ENCODE peak calls at places on chromosomes 2 and 18, in seven cellular contexts. C, F, S, D, V, I and J are unnamed samples.

GRCh38 chr2:7375901-7376300 is 458.7 kb downstream of the RNF144A start:
- DNase-seq in S (no peak), I (no peak), V (no peak), D (no peak), C (no peak), F (no peak), J (no peak)

GRCh38 chr18:49988733-49989132 is 175.4 kb upstream of the ACAA2 start:
- DNase-seq in I (no peak), S (no peak), V (no peak), C (no peak), F (no peak), D (no peak), J (no peak)

GRCh38 chr2:10007921-10008808 is 35.2 kb upstream of the KLF11 start:
- DNase-seq in V (peak; percentile 34), F (no peak), D (no peak), I (no peak), S (no peak), C (no peak), J (no peak)

GRCh38 chr2:56770490-56770889 is 586.7 kb downstream of the CCDC85A start:
- DNase-seq in C (no peak), S (no peak), V (no peak), D (no peak), I (no peak), F (no peak), J (no peak)

GRCh38 chr2:212032032-212032431 is 506.6 kb downstream of the ERBB4 start:
- DNase-seq in D (no peak), F (no peak), S (no peak), C (no peak), V (no peak), I (peak; percentile 3), J (no peak)

GRCh38 chr2:71157124-71157802 is 26.8 kb downstream of the MPHOSPH10 start:
- DNase-seq in D (peak; percentile 96), V (peak; percentile 41), I (peak; percentile 83), C (peak; percentile 63), F (no peak), S (peak; percentile 19), J (peak; percentile 19)

GRCh38 chr2:212919238-212919637 is 232.2 kb downstream of the IKZF2 start:
- DNase-seq in D (no peak), C (no peak), S (no peak), F (no peak), V (no peak), I (no peak), J (peak; percentile 66)

GRCh38 chr18:3230401-3231334 is 10.9 kb upstream of the MYOM1 start:
- DNase-seq in C (peak; percentile 75), V (no peak), I (no peak), F (no peak), S (no peak), D (no peak), J (no peak)

GRCh38 chr2:160906878-160907277 is 253.3 kb upstream of the TANK start:
- DNase-seq in S (no peak), V (no peak), D (no peak), C (no peak), F (no peak), I (no peak), J (no peak)

GRCh38 chr2:113075030-113075429 is 7.3 kb downstream of the IL1F10 start:
- DNase-seq in I (no peak), C (no peak), V (no peak), S (no peak), F (no peak), D (no peak), J (no peak)

GRCh38 chr2:98564541-98565164 is 43.7 kb downstream of the COA5 start:
- DNase-seq in F (no peak), I (no peak), V (peak; percentile 9), D (no peak), S (no peak), C (no peak), J (no peak)

GRCh38 chr18:11857177-11857887 is 6.1 kb downstream of the CHMP1B start:
- DNase-seq in F (no peak), D (no peak), V (peak; percentile 95), C (peak; percentile 60), S (peak; percentile 95), I (no peak), J (no peak)

GRCh38 chr2:203201426-203201825 is 37.4 kb upstream of the CYP20A1 start:
- DNase-seq in C (no peak), F (no peak), V (no peak), S (no peak), D (no peak), I (no peak), J (no peak)

GRCh38 chr2:199273043-199273647 is 184.6 kb downstream of the SATB2 start:
- DNase-seq in C (no peak), F (no peak), V (no peak), S (no peak), I (no peak), D (no peak), J (no peak)

GRCh38 chr2:27431395-27431794 is 3.0 kb downstream of the NRBP1 start:
- DNase-seq in I (no peak), C (no peak), D (no peak), V (peak; percentile 40), S (no peak), F (no peak), J (no peak)

GRCh38 chr2:64677530-64677929 is 23.8 kb upstream of the SERTAD2 start:
- DNase-seq in V (no peak), C (no peak), I (no peak), S (no peak), D (no peak), F (no peak), J (no peak)

GRCh38 chr18:78086931-78087330 is 837.3 kb downstream of the GALR1 start:
- DNase-seq in D (no peak), C (no peak), V (no peak), I (no peak), F (no peak), S (no peak), J (no peak)

GRCh38 chr2:9753276-9753600 is 90.0 kb upstream of the TAF1B start:
- DNase-seq in I (no peak), V (no peak), C (peak; percentile 57), D (no peak), F (peak; percentile 69), S (peak; percentile 88), J (no peak)

GRCh38 chr18:79396431-79397287 is 929 bp downstream of the NFATC1 start:
- DNase-seq in C (peak; percentile 50), S (no peak), F (no peak), V (no peak), I (no peak), D (peak; percentile 72), J (peak; percentile 54)

GRCh38 chr2:28021898-28022297 is 131.4 kb downstream of the BABAM2 start:
- DNase-seq in F (no peak), I (no peak), D (no peak), S (no peak), C (no peak), V (no peak), J (no peak)

GRCh38 chr18:37565985-37566478 is 434 bp upstream of the CELF4 start:
- DNase-seq in C (no peak), V (no peak), S (no peak), D (peak; percentile 83), I (peak; percentile 95), F (no peak), J (peak; percentile 72)

GRCh38 chr2:118852605-118853128 is 5.2 kb upstream of the EN1 start:
- DNase-seq in F (no peak), I (peak; percentile 46), D (peak; percentile 62), V (no peak), C (no peak), S (no peak), J (no peak)
- TF ChIP-seq JUND in F (no peak), I (no peak), D (no peak), V (no peak), C (no peak), S (no peak), J (no peak)

GRCh38 chr18:22214731-22215528 is 45.5 kb downstream of the GATA6 start:
- DNase-seq in S (no peak), I (no peak), D (no peak), C (no peak), V (no peak), F (no peak), J (no peak)
- TF ChIP-seq JUND in S (no peak), I (no peak), D (no peak), C (no peak), V (no peak), F (no peak), J (no peak)

DNA sequence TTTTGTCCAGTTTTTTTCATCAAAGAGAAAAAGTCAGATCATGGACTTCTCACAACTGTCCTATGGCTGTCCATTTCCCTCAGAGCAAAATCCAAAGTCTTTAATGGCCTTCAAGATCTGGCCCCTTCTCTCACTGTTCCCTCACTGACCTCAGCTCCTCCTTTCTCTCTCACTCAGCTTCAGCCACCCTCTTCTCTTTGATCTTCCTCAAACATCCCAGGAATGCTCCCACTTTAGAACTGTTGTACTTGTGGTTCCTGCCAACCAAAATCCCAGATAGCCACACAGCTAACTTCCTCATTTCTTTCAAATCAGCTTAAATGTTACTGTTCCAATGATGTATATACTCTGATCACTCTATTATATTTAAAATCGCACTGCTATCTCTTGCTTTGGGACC is 82.9 kb downstream of the NUP35 start:
- DNase-seq in D (no peak), I (no peak), V (peak; percentile 61), S (peak; percentile 1), C (no peak), F (no peak), J (peak; percentile 0)
- TF ChIP-seq JUND in D (no peak), I (no peak), V (no peak), S (no peak), C (no peak), F (no peak), J (no peak)

GRCh38 chr2:16525265-16525887 is 140.3 kb downstream of the CYRIA start:
- DNase-seq in C (peak; percentile 75), V (peak; percentile 49), S (peak; percentile 6), D (peak; percentile 89), I (peak; percentile 37), F (no peak), J (no peak)
- TF ChIP-seq JUND in C (no peak), V (no peak), S (no peak), D (no peak), I (no peak), F (no peak), J (no peak)